ENCODE peak calls at places on chromosomes 4 and X, in five cellular contexts. N is heart left ventricle; U is spleen; V is Panc1; K is CD4-positive, alpha-beta T cell. P is an unnamed sample.

GRCh38 chrX:80808160-80808735 is 1.4 kb downstream of the BRWD3 start:
- DNase-seq in N (peak), U (peak), V (no peak), K (peak), P (no peak)

GRCh38 chrX:140697618-140698017 is 11.9 kb upstream of the LINC00632 start:
- DNase-seq in N (no peak), U (no peak), V (no peak), K (no peak), P (no peak)

GRCh38 chrX:51507551-51507950 is 11.2 kb upstream of the NUDT11 start:
- DNase-seq in N (no peak), U (no peak), V (no peak), K (no peak), P (no peak)

GRCh38 chr4:16785800-16786527 is 112.5 kb downstream of the LDB2 start:
- DNase-seq in N (no peak), U (no peak), V (no peak), K (no peak), P (no peak)

GRCh38 chrX:9861711-9862110 is 75.5 kb downstream of the SHROOM2 start:
- DNase-seq in N (no peak), U (no peak), V (no peak), K (no peak), P (no peak)

GRCh38 chrX:120768681-120769080 is 107.0 kb downstream of the CT47B1 start:
- DNase-seq in N (no peak), U (no peak), V (no peak), K (no peak), P (no peak)

GRCh38 chrX:31132803-31133202 is 61.0 kb upstream of the FTHL17 start:
- DNase-seq in N (no peak), U (no peak), V (no peak), K (no peak), P (no peak)

GRCh38 chrX:122835886-122836285 is 348.2 kb upstream of the GRIA3 start:
- DNase-seq in N (no peak), U (no peak), V (no peak), K (no peak), P (no peak)

GRCh38 chr4:137610960-137611359 is 78.7 kb upstream of the PCDH18 start:
- DNase-seq in N (no peak), U (no peak), V (no peak), K (no peak), P (no peak)

GRCh38 chrX:9207142-9207541 is 173.2 kb upstream of the FAM9B start:
- DNase-seq in N (no peak), U (no peak), V (no peak), K (no peak), P (no peak)

GRCh38 chr4:125020089-125021034 is 294.4 kb upstream of the FAT4 start:
- DNase-seq in N (no peak), U (no peak), V (no peak), K (no peak), P (no peak)

GRCh38 chr4:101615652-101616051 is 174.9 kb upstream of the BANK1 start:
- DNase-seq in N (no peak), U (no peak), V (no peak), K (no peak), P (no peak)

GRCh38 chr4:48780867-48781219 is 764 bp upstream of the FRYL start:
- DNase-seq in N (no peak), U (no peak), V (no peak), K (peak), P (no peak)

GRCh38 chr4:127604949-127605709 is 27.6 kb upstream of the INTU start:
- DNase-seq in N (no peak), U (no peak), V (no peak), K (no peak), P (no peak)

GRCh38 chr4:73919691-73920090 is 50.5 kb downstream of the CXCL1 start:
- DNase-seq in N (no peak), U (no peak), V (no peak), K (no peak), P (no peak)

GRCh38 chrX:118495958-118496762 is 545 bp downstream of the DOCK11 start:
- DNase-seq in N (peak), U (peak), V (no peak), K (peak), P (no peak)

GRCh38 chr4:52299120-52299519 is 248.0 kb downstream of the SPATA18 start:
- DNase-seq in N (peak), U (no peak), V (no peak), K (no peak), P (no peak)

GRCh38 chr4:156778093-156778492 is 193.5 kb downstream of the PDGFC start:
- DNase-seq in N (no peak), U (no peak), V (no peak), K (no peak), P (no peak)

GRCh38 chrX:24341795-24342194 is 18.6 kb upstream of the SUPT20HL1 start:
- DNase-seq in N (no peak), U (no peak), V (no peak), K (no peak), P (no peak)

GRCh38 chr4:74181225-74181624 is 23.3 kb downstream of the MTHFD2L start:
- DNase-seq in N (no peak), U (no peak), V (no peak), K (no peak), P (peak)

GRCh38 chr4:10575414-10575813 is 109.2 kb downstream of the CLNK start:
- DNase-seq in N (no peak), U (no peak), V (no peak), K (no peak), P (no peak)

GRCh38 chrX:140447150-140447549 is 57.7 kb downstream of the SOX3 start:
- DNase-seq in N (no peak), U (no peak), V (no peak), K (no peak), P (no peak)

GRCh38 chrX:46959985-46960700 is 47.9 kb downstream of the JADE3 start:
- DNase-seq in N (no peak), U (no peak), V (no peak), K (no peak), P (no peak)

GRCh38 chrX:150977411-150978162 is 5.5 kb upstream of the HMGB3 start:
- DNase-seq in N (no peak), U (no peak), V (no peak), K (no peak), P (no peak)

GRCh38 chr4:71729856-71730255 is 54.0 kb downstream of the GC start:
- DNase-seq in N (no peak), U (no peak), V (no peak), K (no peak), P (no peak)

GRCh38 chr4:53748328-53748772 is 157.1 kb upstream of the LNX1 start:
- DNase-seq in N (no peak), U (peak), V (no peak), K (no peak), P (no peak)

GRCh38 chrX:141791856-141792255 is 46.3 kb upstream of the MAGEC3 start:
- DNase-seq in N (no peak), U (no peak), V (no peak), K (no peak), P (no peak)

GRCh38 chr4:182354106-182354505 is 110.9 kb downstream of the TENM3 start:
- DNase-seq in N (no peak), U (no peak), V (no peak), K (no peak), P (no peak)
- H3K27ac ChIP-seq in N (no peak), U (no peak), V (no peak), K (no peak), P (no peak)

GRCh38 chr4:86974481-86975050 is 39.8 kb downstream of the AFF1 start:
- DNase-seq in N (no peak), U (no peak), V (no peak), K (no peak), P (no peak)
- H3K27ac ChIP-seq in N (no peak), U (no peak), V (no peak), K (no peak), P (no peak)

GRCh38 chr4:7753931-7754465 is 185.7 kb downstream of the AFAP1 start:
- DNase-seq in N (no peak), U (no peak), V (peak), K (no peak), P (no peak)
- H3K27ac ChIP-seq in N (no peak), U (no peak), V (peak), K (no peak), P (no peak)

GRCh38 chr4:111678908-111679307 is 466.3 kb upstream of the FAM241A start:
- DNase-seq in N (no peak), U (no peak), V (no peak), K (no peak), P (no peak)

GRCh38 chr4:111681270-111681669 is 464.0 kb upstream of the FAM241A start:
- DNase-seq in N (no peak), U (no peak), V (no peak), K (no peak), P (no peak)

GRCh38 chr4:111678466-111678865 is 466.8 kb upstream of the FAM241A start:
- DNase-seq in N (no peak), U (no peak), V (no peak), K (no peak), P (peak)

GRCh38 chr4:111671756-111672155 is 473.5 kb upstream of the FAM241A start:
- DNase-seq in N (no peak), U (no peak), V (no peak), K (no peak), P (no peak)

DNA sequence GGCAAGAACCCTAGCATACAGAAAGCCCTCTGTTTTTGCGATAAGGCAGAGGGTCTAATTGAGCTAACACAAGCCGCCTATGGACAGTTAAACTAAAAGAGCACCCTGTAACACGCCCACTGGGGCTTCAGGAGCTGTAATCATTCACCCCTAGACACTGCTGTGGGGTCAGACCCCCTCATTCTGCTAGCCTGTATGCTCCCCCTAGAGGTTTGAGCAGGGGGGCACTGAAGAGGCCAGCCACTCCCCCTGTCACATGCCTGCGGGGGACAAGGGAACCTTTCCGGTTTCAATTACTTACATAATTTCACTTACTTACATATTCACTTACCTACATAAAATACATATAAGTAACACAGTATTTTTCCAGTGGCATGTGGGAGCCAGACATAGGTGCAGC is 469.5 kb upstream of the FAM241A start:
- DNase-seq in N (no peak), U (no peak), V (no peak), K (no peak), P (no peak)
- H3K27ac ChIP-seq in N (no peak), U (no peak), V (no peak), K (no peak), P (no peak)

P was measured in epithelial cell of prostate.